ENCODE peak calls at places on chromosomes 7 and 10, in ten cellular contexts. B, V, Z, M, U, C, T, H, R and Q are unnamed samples.

GRCh38 chr10:84258034-84258695 is 13.3 kb downstream of the RGR start:
- DNase-seq in M (no peak), C (no peak), U (no peak), B (no peak), V (no peak), T (no peak), H (no peak), Z (no peak), R (no peak), Q (no peak)

GRCh38 chr10:48731654-48732053 is 47.0 kb downstream of the WDFY4 start:
- DNase-seq in Z (no peak), B (no peak), H (no peak), M (no peak), R (no peak), V (no peak), T (no peak), U (no peak), C (no peak), Q (no peak)

GRCh38 chr10:6409982-6410694 is 169.9 kb downstream of the PRKCQ start:
- DNase-seq in U (peak), B (peak), H (peak), R (no peak), C (peak), M (no peak), Z (no peak), T (peak), V (no peak), Q (no peak)

GRCh38 chr10:112835933-112836564 is 114.0 kb upstream of the TCF7L2 start:
- DNase-seq in V (no peak), M (no peak), C (no peak), U (peak), T (no peak), R (peak), Z (no peak), H (no peak), B (peak), Q (no peak)

GRCh38 chr7:66140924-66141323 is 26.3 kb downstream of the CRCP start:
- DNase-seq in H (no peak), B (peak), V (no peak), Z (peak), U (peak), M (peak), T (no peak), C (peak), R (peak), Q (peak)

GRCh38 chr7:146255604-146256003 is 139.0 kb downstream of the CNTNAP2 start:
- DNase-seq in U (no peak), R (no peak), M (no peak), V (no peak), C (no peak), B (no peak), T (no peak), H (no peak), Z (no peak), Q (no peak)

GRCh38 chr7:11642841-11643240 is 189.2 kb downstream of the THSD7A start:
- DNase-seq in C (no peak), Z (no peak), M (no peak), B (no peak), T (no peak), V (no peak), H (no peak), R (no peak), U (no peak), Q (no peak)

GRCh38 chr7:87926581-87927461 is 7.2 kb upstream of the ADAM22 start:
- DNase-seq in V (no peak), Z (no peak), U (no peak), T (peak), H (no peak), R (no peak), C (peak), M (peak), B (peak), Q (no peak)

GRCh38 chr10:131354380-131354779 is 42.9 kb upstream of the TCERG1L start:
- DNase-seq in U (no peak), R (no peak), C (no peak), H (no peak), V (no peak), M (peak), B (peak), T (peak), Z (no peak), Q (no peak)

GRCh38 chr10:77768046-77768445 is 130.4 kb upstream of the KCNMA1 start:
- DNase-seq in M (no peak), U (no peak), T (no peak), C (no peak), V (no peak), Z (no peak), R (peak), H (no peak), B (no peak), Q (no peak)

GRCh38 chr7:146366938-146367337 is 250.3 kb downstream of the CNTNAP2 start:
- DNase-seq in V (no peak), H (no peak), M (no peak), U (no peak), T (no peak), Z (no peak), C (peak), B (peak), R (no peak), Q (no peak)

GRCh38 chr7:40175725-40176510 is 41.1 kb downstream of the SUGCT start:
- DNase-seq in B (peak), R (no peak), C (no peak), H (peak), U (no peak), M (no peak), V (peak), Z (no peak), T (no peak), Q (no peak)

GRCh38 chr7:26655761-26656160 is 208.6 kb downstream of the SKAP2 start:
- DNase-seq in R (no peak), M (no peak), U (no peak), V (no peak), B (no peak), Z (no peak), C (no peak), H (no peak), T (no peak), Q (no peak)

GRCh38 chr7:27152816-27153486 is 568 bp upstream of the HOXA3 start:
- DNase-seq in U (no peak), V (no peak), Z (no peak), H (no peak), T (no peak), B (no peak), C (no peak), R (no peak), M (peak), Q (peak)

GRCh38 chr7:24865994-24866615 is 108.8 kb upstream of the GSDME start:
- DNase-seq in V (no peak), B (no peak), T (peak), R (no peak), U (no peak), H (no peak), Z (no peak), M (no peak), C (no peak), Q (no peak)

GRCh38 chr7:156703773-156704482 is 63.4 kb downstream of the RNF32 start:
- DNase-seq in Z (no peak), T (no peak), R (no peak), B (no peak), C (no peak), H (no peak), V (no peak), U (no peak), M (no peak), Q (no peak)

GRCh38 chr10:126191192-126191591 is 197.1 kb downstream of the ADAM12 start:
- DNase-seq in H (no peak), T (no peak), V (no peak), Z (no peak), R (no peak), B (no peak), M (no peak), U (no peak), C (no peak), Q (no peak)

GRCh38 chr10:48697821-48698764 is 13.4 kb downstream of the WDFY4 start:
- DNase-seq in R (no peak), Z (no peak), C (no peak), B (no peak), T (no peak), V (no peak), U (no peak), M (peak), H (no peak), Q (no peak)

GRCh38 chr10:14486777-14487510 is 156.2 kb upstream of the FRMD4A start:
- DNase-seq in C (no peak), V (no peak), B (peak), H (no peak), U (no peak), T (no peak), M (no peak), R (no peak), Z (no peak), Q (no peak)

GRCh38 chr7:114217026-114217425 is 197.6 kb upstream of the FOXP2 start:
- DNase-seq in V (no peak), U (no peak), M (no peak), R (no peak), C (no peak), Z (no peak), H (no peak), B (peak), T (no peak), Q (no peak)
- TF ChIP-seq CTCF in V (no peak), U (no peak), M (peak), R (no peak), C (no peak), Z (no peak), H (no peak), B (peak), T (no peak), Q (no peak)

DNA sequence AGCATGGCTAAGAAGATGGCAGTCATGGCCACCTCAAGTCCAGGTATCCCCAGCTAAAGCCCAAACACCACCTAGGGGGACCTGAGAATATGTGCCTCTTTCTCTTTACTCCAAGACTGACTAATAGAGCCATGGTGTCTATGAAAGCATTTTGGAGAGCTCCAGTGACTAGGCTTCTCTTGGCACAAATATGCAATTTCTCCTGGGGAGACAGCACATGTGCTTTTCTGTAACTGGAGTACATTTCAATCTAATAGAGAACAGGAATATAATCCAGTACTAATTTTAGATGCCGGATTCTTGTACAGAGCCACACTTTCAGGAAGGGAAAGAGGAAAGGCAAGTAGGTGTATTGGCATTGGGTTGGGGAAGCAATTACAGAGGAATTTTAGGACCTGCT is 260.1 kb downstream of the BMPER start:
- DNase-seq in M (no peak), R (no peak), Z (no peak), H (no peak), B (peak), V (no peak), T (no peak), U (no peak), C (no peak), Q (no peak)
- TF ChIP-seq CTCF in M (no peak), R (no peak), Z (no peak), H (no peak), B (no peak), V (no peak), T (no peak), U (no peak), C (no peak), Q (no peak)

GRCh38 chr10:107011992-107012391 is 152.5 kb downstream of the SORCS1 start:
- DNase-seq in U (no peak), B (no peak), M (no peak), Z (no peak), V (no peak), H (no peak), R (no peak), C (no peak), T (no peak), Q (no peak)

GRCh38 chr10:107013258-107014001 is 151.1 kb downstream of the SORCS1 start:
- DNase-seq in C (no peak), B (no peak), R (no peak), V (no peak), U (no peak), Z (no peak), T (no peak), H (no peak), M (no peak), Q (no peak)

DNA sequence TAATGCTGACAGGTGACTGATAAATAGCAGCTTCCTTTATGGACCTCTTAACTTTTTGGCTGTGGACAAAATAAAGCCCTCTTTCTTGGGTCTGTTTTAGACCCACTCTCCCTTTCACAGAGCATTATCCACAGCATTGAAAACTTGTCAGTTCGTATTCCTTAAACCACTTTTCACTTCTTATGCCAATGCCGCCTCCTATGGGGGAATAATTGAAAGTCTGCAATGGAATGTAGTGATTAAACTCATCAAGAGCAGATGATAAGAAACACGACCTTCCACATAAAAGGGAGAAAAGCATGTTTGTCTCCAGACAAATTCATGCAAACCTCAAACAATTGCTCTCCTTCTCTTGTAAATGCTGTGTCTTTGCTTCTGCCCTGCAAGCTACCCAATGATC is 153.4 kb downstream of the SORCS1 start:
- DNase-seq in B (no peak), C (no peak), U (no peak), H (no peak), V (no peak), R (no peak), T (no peak), M (no peak), Z (no peak), Q (no peak)
- TF ChIP-seq CTCF in B (no peak), C (no peak), U (peak), H (no peak), V (no peak), R (no peak), T (no peak), M (peak), Z (no peak), Q (no peak)

DNA sequence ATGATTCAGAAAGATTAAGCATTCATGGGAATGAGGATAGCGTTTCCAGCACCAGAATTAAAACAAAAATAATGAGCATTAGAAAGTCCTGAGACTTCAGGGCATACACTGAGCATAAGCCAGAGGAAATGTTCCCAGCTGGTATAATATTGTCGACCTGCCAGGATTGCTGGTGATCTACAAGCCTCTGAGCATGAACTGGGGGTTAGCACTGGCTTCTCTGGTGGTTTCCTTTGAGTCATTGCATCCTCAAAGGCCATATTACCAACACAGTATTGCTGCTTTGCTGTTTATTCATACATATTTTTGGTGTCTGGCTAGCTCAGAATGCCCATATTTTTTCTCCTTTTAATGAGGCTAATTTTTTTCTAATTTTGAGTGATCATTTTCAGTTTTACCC is 10.6 kb upstream of the ATRNL1 start:
- DNase-seq in Z (no peak), M (no peak), T (no peak), U (no peak), R (no peak), H (peak), V (no peak), C (peak), B (peak), Q (no peak)
- TF ChIP-seq CTCF in Z (no peak), M (no peak), T (no peak), U (no peak), R (no peak), H (no peak), V (no peak), C (no peak), B (no peak), Q (no peak)

GRCh38 chr7:29641651-29642050 is 78.0 kb downstream of the PRR15 start:
- DNase-seq in M (no peak), Z (no peak), V (no peak), H (no peak), T (no peak), C (no peak), B (peak), U (no peak), R (no peak), Q (no peak)

GRCh38 chr7:29639386-29639785 is 75.8 kb downstream of the PRR15 start:
- DNase-seq in T (no peak), R (no peak), U (no peak), C (no peak), V (no peak), Z (no peak), B (no peak), M (no peak), H (no peak), Q (no peak)

GRCh38 chr7:29639887-29640600 is 76.4 kb downstream of the PRR15 start:
- DNase-seq in C (no peak), R (no peak), H (no peak), U (no peak), T (no peak), M (no peak), V (no peak), B (no peak), Z (no peak), Q (no peak)

GRCh38 chr7:29637374-29637773 is 73.7 kb downstream of the PRR15 start:
- DNase-seq in B (no peak), M (no peak), T (no peak), H (no peak), U (no peak), C (no peak), Z (no peak), R (peak), V (no peak), Q (no peak)

GRCh38 chr7:29636009-29636351 is 72.3 kb downstream of the PRR15 start:
- DNase-seq in U (no peak), R (no peak), M (no peak), V (no peak), Z (no peak), H (no peak), T (no peak), B (no peak), C (no peak), Q (no peak)
- TF ChIP-seq CTCF in U (no peak), R (no peak), M (peak), V (no peak), Z (no peak), H (no peak), T (no peak), B (no peak), C (no peak), Q (no peak)